ENCODE peak calls at places on chromosomes 4 and X, in eight cellular contexts. R, P, L, D, K, S, Y and H are unnamed samples.

GRCh38 chrX:71199252-71199651 is 23.8 kb upstream of the GJB1 start:
- DNase-seq in R (no peak), P (no peak), L (no peak), D (no peak), K (no peak), S (no peak), Y (no peak), H (no peak)

GRCh38 chr4:45621926-45622325 is 501.9 kb downstream of the GABRG1 start:
- DNase-seq in R (no peak), P (no peak), L (no peak), D (no peak), K (no peak), S (peak), Y (peak), H (no peak)

GRCh38 chr4:88605744-88606143 is 13.5 kb downstream of the HERC3 start:
- DNase-seq in R (no peak), P (no peak), L (no peak), D (no peak), K (peak), S (no peak), Y (no peak), H (no peak)

GRCh38 chr4:53196872-53197759 is 168.7 kb downstream of the SCFD2 start:
- DNase-seq in R (no peak), P (no peak), L (no peak), D (no peak), K (no peak), S (peak), Y (peak), H (no peak)

GRCh38 chrX:24858004-24858746 is 157.6 kb downstream of the ARX start:
- DNase-seq in R (no peak), P (no peak), L (no peak), D (no peak), K (no peak), S (no peak), Y (peak), H (no peak)

GRCh38 chr4:105909699-105910340 is 14.5 kb downstream of the NPNT start:
- DNase-seq in R (no peak), P (no peak), L (no peak), D (no peak), K (no peak), S (no peak), Y (no peak), H (no peak)

GRCh38 chr4:125187621-125188176 is 127.1 kb upstream of the FAT4 start:
- DNase-seq in R (no peak), P (no peak), L (peak), D (no peak), K (no peak), S (peak), Y (peak), H (no peak)

GRCh38 chr4:7737268-7737645 is 202.4 kb downstream of the AFAP1 start:
- DNase-seq in R (no peak), P (no peak), L (no peak), D (no peak), K (no peak), S (no peak), Y (no peak), H (no peak)

GRCh38 chrX:40176979-40177430 is 79.2 kb upstream of the BCOR start:
- DNase-seq in R (no peak), P (no peak), L (no peak), D (peak), K (no peak), S (peak), Y (no peak), H (no peak)

GRCh38 chr4:10063544-10064300 is 42.4 kb upstream of the SLC2A9 start:
- DNase-seq in R (peak), P (peak), L (peak), D (no peak), K (no peak), S (peak), Y (peak), H (no peak)

GRCh38 chrX:117291760-117292159 is 824.9 kb downstream of the KLHL13 start:
- DNase-seq in R (no peak), P (no peak), L (no peak), D (no peak), K (no peak), S (no peak), Y (no peak), H (no peak)

GRCh38 chr4:159268607-159269006 is 165.7 kb downstream of the RAPGEF2 start:
- DNase-seq in R (no peak), P (no peak), L (no peak), D (no peak), K (no peak), S (peak), Y (no peak), H (no peak)

GRCh38 chr4:159267023-159267939 is 164.4 kb downstream of the RAPGEF2 start:
- DNase-seq in R (peak), P (no peak), L (no peak), D (no peak), K (no peak), S (peak), Y (peak), H (no peak)

GRCh38 chr4:159269143-159269542 is 166.3 kb downstream of the RAPGEF2 start:
- DNase-seq in R (peak), P (no peak), L (no peak), D (no peak), K (no peak), S (peak), Y (no peak), H (no peak)

GRCh38 chr4:159269956-159270355 is 167.1 kb downstream of the RAPGEF2 start:
- DNase-seq in R (no peak), P (no peak), L (no peak), D (no peak), K (no peak), S (no peak), Y (no peak), H (no peak)

DNA sequence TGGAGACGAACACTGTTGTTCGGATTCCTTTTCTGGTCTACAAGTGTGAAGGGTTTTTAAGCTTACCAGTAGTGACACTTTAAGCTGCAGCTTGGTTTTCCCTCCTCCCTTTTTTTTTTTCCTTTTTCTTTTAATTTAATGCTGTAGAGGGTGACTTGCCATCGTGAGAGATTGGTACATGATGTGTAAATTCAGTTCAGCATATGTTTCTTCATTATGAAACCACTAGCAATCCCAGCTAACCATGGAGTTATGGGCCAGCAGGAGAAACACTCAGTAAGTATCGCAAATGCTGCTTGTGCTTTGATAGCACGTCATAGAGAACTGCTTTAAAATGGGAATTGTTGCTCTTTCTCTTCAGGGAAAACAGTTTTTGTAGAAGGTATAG is 165.1 kb downstream of the RAPGEF2 start:
- DNase-seq in R (no peak), P (no peak), L (no peak), D (no peak), K (no peak), S (peak), Y (peak), H (no peak)
- H3K4me3 ChIP-seq in R (peak), P (no peak), L (peak), D (no peak), K (no peak), S (peak), Y (no peak), H (peak)

DNA sequence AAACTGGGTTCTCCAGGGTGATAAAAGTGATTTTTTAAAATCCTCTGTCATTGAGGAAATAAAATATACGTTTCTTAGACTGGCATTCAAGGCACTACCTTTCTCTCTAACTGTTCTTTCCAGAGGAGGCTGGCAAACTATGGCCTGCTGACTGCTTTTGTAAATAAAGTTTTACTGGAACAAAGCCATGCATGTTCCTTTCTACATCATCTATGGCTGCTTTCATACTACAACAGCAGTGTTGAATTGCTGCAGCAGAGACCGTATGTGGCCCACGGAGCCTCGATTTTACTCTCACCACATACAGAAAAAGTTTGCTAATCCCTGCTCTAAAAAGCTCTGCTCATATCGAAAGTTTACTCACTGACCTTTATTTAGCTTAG is 20.2 kb downstream of the SETD7 start:
- DNase-seq in R (no peak), P (no peak), L (no peak), D (no peak), K (no peak), S (no peak), Y (no peak), H (no peak)
- H3K4me3 ChIP-seq in R (no peak), P (no peak), L (no peak), D (no peak), K (no peak), S (no peak), Y (no peak), H (no peak)

GRCh38 chr4:101843054-101843453 is 52.5 kb downstream of the BANK1 start:
- DNase-seq in R (no peak), P (no peak), L (no peak), D (no peak), K (no peak), S (no peak), Y (no peak), H (no peak)
- H3K4me3 ChIP-seq in R (no peak), P (no peak), L (no peak), D (no peak), K (no peak), S (no peak), Y (no peak), H (no peak)

GRCh38 chr4:3135155-3136011 is 60.9 kb downstream of the HTT start:
- DNase-seq in R (no peak), P (no peak), L (no peak), D (no peak), K (no peak), S (no peak), Y (peak), H (no peak)
- H3K4me3 ChIP-seq in R (no peak), P (no peak), L (no peak), D (no peak), K (no peak), S (no peak), Y (no peak), H (no peak)

DNA sequence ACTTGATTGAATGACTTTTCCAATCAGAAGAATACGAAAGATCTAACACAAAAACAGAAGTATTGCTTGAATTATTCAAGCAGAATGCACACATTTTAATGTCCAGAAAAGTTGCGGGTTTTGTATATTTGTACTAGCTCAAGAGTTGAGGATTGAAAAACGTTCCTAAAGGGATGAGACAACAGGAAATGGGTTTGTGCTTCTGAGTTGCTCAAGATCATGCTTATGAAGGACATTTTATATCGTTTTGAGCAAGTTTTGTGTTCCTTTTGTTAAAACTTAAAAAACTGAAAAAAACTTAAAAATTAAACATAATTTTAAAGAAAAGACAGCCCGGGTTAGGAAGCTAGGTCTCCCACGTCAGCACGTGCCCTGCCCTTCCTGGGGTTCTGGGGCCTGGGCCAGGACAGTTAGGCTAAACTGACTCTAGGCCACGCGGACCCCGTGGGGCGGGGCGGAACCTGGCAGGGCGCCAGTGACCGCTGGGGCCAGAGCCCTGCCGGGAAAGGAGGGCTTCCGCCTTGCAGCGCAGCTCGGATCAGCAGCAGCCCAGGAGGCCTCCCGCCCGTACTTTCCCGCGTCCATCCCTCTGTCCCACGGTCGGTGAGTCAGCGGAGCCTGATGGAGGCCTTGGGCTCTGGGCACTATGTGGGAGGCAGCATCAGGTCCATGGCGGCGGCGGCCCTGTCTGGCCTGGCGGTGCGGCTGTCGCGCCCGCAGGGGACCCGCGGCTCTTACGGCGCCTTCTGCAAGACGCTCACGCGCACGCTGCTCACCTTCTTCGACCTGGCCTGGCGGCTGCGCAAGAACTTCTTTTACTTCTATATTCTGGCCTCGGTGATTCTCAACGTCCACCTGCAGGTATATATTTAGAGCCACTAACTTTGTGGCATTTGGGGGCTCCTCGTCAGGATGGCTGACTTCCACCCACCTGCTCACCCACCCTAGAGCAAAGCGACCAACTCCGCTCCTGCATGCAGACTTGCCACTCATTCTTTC is at the start of gene SMIM10:
- DNase-seq in R (no peak), P (peak), L (peak), D (peak), K (no peak), S (peak), Y (peak), H (no peak)
- H3K4me3 ChIP-seq in R (peak), P (peak), L (peak), D (peak), K (no peak), S (peak), Y (peak), H (peak)

GRCh38 chr4:56979674-56980073 is 978 bp downstream of the POLR2B start:
- DNase-seq in R (no peak), P (no peak), L (no peak), D (no peak), K (no peak), S (no peak), Y (peak), H (no peak)

GRCh38 chr4:56978750-56979303 is at the start of gene POLR2B:
- DNase-seq in R (peak), P (peak), L (peak), D (peak), K (peak), S (peak), Y (peak), H (peak)

GRCh38 chr4:56977321-56978012 is at the start of gene NOA1:
- DNase-seq in R (peak), P (peak), L (peak), D (peak), K (peak), S (peak), Y (peak), H (peak)

GRCh38 chr4:56986192-56986591 is 7.5 kb downstream of the POLR2B start:
- DNase-seq in R (no peak), P (no peak), L (no peak), D (no peak), K (no peak), S (no peak), Y (no peak), H (no peak)

GRCh38 chr4:56981795-56982201 is 3.1 kb downstream of the POLR2B start:
- DNase-seq in R (no peak), P (no peak), L (no peak), D (no peak), K (no peak), S (peak), Y (peak), H (no peak)
- H3K4me3 ChIP-seq in R (no peak), P (no peak), L (no peak), D (peak), K (no peak), S (peak), Y (peak), H (no peak)